ENCODE peak calls at places on chromosomes 4 and X, in nine cellular contexts. H is MCF 10A; L is cardiac muscle cell; G is fibroblast of pulmonary artery; O is CD4-positive, alpha-beta T cell; S is mesothelial cell of epicardium; F is progenitor cell of endocrine pancreas; P is astrocyte of the spinal cord; X is foreskin fibroblast. N is an unnamed sample.

GRCh38 chr4:48815483-48815882 is 15.4 kb upstream of the OCIAD1 start:
- DNase-seq in H (no peak), L (no peak), G (no peak), O (no peak), S (no peak), F (no peak), P (no peak), X (no peak), N (peak)

GRCh38 chr4:2040391-2041233 is 18.5 kb upstream of the NAT8L start:
- DNase-seq in H (no peak), L (no peak), G (no peak), O (no peak), S (no peak), F (no peak), P (no peak), X (no peak), N (peak)

GRCh38 chrX:12984629-12985303 is 9.9 kb downstream of the TMSB4X start:
- DNase-seq in H (peak), L (peak), G (peak), O (peak), S (peak), F (no peak), P (peak), X (peak), N (no peak)

GRCh38 chr4:3257691-3258482 is 8.9 kb downstream of the MSANTD1 start:
- DNase-seq in H (peak), L (no peak), G (peak), O (no peak), S (no peak), F (no peak), P (peak), X (peak), N (peak)

GRCh38 chr4:169098054-169098896 is 88.2 kb upstream of the CBR4 start:
- DNase-seq in H (no peak), L (peak), G (peak), O (no peak), S (no peak), F (no peak), P (peak), X (no peak), N (peak)

GRCh38 chr4:130368668-130369067 is 1272.7 kb downstream of the C4orf33 start:
- DNase-seq in H (no peak), L (no peak), G (no peak), O (no peak), S (no peak), F (no peak), P (no peak), X (no peak), N (no peak)

GRCh38 chr4:26145212-26145611 is 175.6 kb upstream of the RBPJ start:
- DNase-seq in H (no peak), L (no peak), G (no peak), O (no peak), S (no peak), F (no peak), P (no peak), X (no peak), N (no peak)

GRCh38 chrX:52990848-52991247 is 32.5 kb upstream of the FAM156A start:
- DNase-seq in H (no peak), L (no peak), G (no peak), O (no peak), S (no peak), F (no peak), P (no peak), X (no peak), N (no peak)

GRCh38 chr4:153852501-153852900 is 63.6 kb upstream of the SFRP2 start:
- DNase-seq in H (no peak), L (no peak), G (no peak), O (no peak), S (no peak), F (no peak), P (no peak), X (no peak), N (no peak)

GRCh38 chr4:125986307-125986706 is 671.6 kb downstream of the FAT4 start:
- DNase-seq in H (no peak), L (no peak), G (no peak), O (no peak), S (no peak), F (no peak), P (no peak), X (no peak), N (no peak)

GRCh38 chrX:125004799-125005198 is 314.9 kb upstream of the TEX13C start:
- DNase-seq in H (peak), L (no peak), G (no peak), O (no peak), S (no peak), F (no peak), P (no peak), X (no peak), N (no peak)

GRCh38 chrX:71365356-71365875 is 741 bp upstream of the TAF1 start:
- DNase-seq in H (no peak), L (no peak), G (no peak), O (no peak), S (no peak), F (no peak), P (no peak), X (no peak), N (no peak)

GRCh38 chrX:102154218-102154860 is 1.4 kb downstream of the BEX5 start:
- DNase-seq in H (no peak), L (no peak), G (no peak), O (no peak), S (no peak), F (no peak), P (no peak), X (no peak), N (no peak)

GRCh38 chr4:119029847-119030535 is 105.6 kb upstream of the MYOZ2 start:
- DNase-seq in H (no peak), L (no peak), G (no peak), O (no peak), S (no peak), F (no peak), P (no peak), X (no peak), N (no peak)

GRCh38 chr4:81622028-81622427 is 150.3 kb upstream of the RASGEF1B start:
- DNase-seq in H (peak), L (no peak), G (no peak), O (no peak), S (no peak), F (no peak), P (no peak), X (no peak), N (no peak)

GRCh38 chrX:57583477-57583876 is 8.3 kb upstream of the ZXDB start:
- DNase-seq in H (no peak), L (no peak), G (no peak), O (no peak), S (no peak), F (no peak), P (no peak), X (peak), N (no peak)

GRCh38 chrX:23811135-23811781 is 28.3 kb downstream of the SAT1 start:
- DNase-seq in H (peak), L (no peak), G (no peak), O (no peak), S (no peak), F (no peak), P (no peak), X (no peak), N (no peak)

GRCh38 chr4:5705672-5706310 is 2.6 kb downstream of the EVC2 start:
- DNase-seq in H (no peak), L (peak), G (peak), O (no peak), S (no peak), F (no peak), P (no peak), X (no peak), N (no peak)

GRCh38 chrX:83077606-83078005 is 430.5 kb upstream of the POU3F4 start:
- DNase-seq in H (no peak), L (no peak), G (no peak), O (no peak), S (no peak), F (no peak), P (no peak), X (no peak), N (no peak)

GRCh38 chr4:79207281-79207680 is 118.6 kb downstream of the NAA11 start:
- DNase-seq in H (no peak), L (no peak), G (no peak), O (no peak), S (no peak), F (no peak), P (no peak), X (no peak), N (no peak)

GRCh38 chrX:136260801-136261200 is 9.6 kb upstream of the MAP7D3 start:
- DNase-seq in H (no peak), L (peak), G (peak), O (no peak), S (no peak), F (no peak), P (peak), X (peak), N (no peak)

GRCh38 chr4:169253904-169254303 is 16.9 kb downstream of the SH3RF1 start:
- DNase-seq in H (no peak), L (peak), G (peak), O (no peak), S (no peak), F (no peak), P (peak), X (peak), N (no peak)

GRCh38 chr4:25509656-25510055 is 132.6 kb downstream of the ANAPC4 start:
- DNase-seq in H (no peak), L (no peak), G (no peak), O (no peak), S (no peak), F (no peak), P (no peak), X (no peak), N (no peak)

GRCh38 chrX:133749951-133750350 is 235.4 kb downstream of the GPC3 start:
- DNase-seq in H (no peak), L (no peak), G (no peak), O (no peak), S (no peak), F (no peak), P (no peak), X (no peak), N (no peak)

GRCh38 chr4:180240670-180241069 is 2002.5 kb upstream of the TENM3 start:
- DNase-seq in H (no peak), L (no peak), G (no peak), O (no peak), S (no peak), F (no peak), P (no peak), X (no peak), N (no peak)
- TF ChIP-seq CTCF in H (no peak), L (no peak), G (no peak), O (no peak), S (no peak), F (no peak), P (no peak), X (no peak), N (no peak)

GRCh38 chr4:124486423-124486822 is 226.1 kb downstream of the ANKRD50 start:
- DNase-seq in H (peak), L (no peak), G (no peak), O (no peak), S (no peak), F (no peak), P (no peak), X (no peak), N (no peak)
- TF ChIP-seq CTCF in H (no peak), L (no peak), G (no peak), O (no peak), S (no peak), F (no peak), P (no peak), X (no peak), N (no peak)

GRCh38 chr4:148868207-148868606 is 426.0 kb upstream of the NR3C2 start:
- DNase-seq in H (no peak), L (no peak), G (no peak), O (no peak), S (no peak), F (no peak), P (peak), X (no peak), N (no peak)
- TF ChIP-seq CTCF in H (no peak), L (no peak), G (no peak), O (no peak), S (no peak), F (no peak), P (no peak), X (no peak), N (no peak)

DNA sequence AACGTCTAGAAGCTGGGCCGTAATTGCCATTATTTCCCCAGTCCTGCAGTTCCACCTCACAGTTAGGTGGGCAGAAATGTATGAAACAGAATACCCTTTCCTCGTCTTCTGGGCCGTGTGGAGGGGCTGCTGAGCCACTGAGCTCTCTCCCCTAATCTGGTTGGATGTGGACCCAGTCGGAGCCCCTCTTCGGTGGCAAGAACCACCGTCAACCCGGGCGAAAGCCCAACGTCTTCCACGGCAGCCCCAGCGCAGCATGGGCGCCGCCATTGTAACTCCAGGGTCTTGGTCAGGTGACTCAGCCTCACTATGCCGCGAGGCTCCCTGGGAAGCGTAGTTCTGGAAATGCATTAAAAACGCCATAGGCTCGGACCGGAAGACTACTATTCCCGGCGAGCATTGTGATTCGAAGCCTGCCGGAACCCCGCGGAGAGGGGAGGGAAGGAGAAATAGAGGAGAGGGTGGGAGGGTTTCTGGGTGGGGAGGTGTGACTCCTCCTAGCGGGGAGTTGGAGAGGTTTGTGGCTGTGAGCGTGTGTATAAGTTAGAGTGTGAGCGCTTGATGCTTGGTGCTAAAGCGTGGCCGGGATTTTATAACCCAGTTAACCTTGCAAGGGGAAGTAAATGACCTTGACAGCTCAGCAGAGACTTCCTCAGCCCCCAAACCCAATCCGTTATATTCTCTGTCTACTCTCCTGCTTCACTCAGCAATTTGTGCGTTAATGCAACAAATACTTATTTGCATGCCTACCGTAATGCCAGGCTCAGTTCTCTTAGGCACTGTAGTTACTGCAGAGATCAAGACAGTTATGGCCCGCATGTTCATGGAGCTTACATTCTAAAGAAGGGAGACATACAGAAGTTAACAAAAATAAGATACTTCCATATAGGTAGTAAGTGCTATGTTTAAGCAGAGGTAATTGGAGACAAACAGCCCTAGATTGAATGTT is at the start of gene GATB:
- DNase-seq in H (peak), L (peak), G (peak), O (peak), S (peak), F (peak), P (peak), X (peak), N (peak)
- TF ChIP-seq CTCF in H (peak), L (peak), G (peak), O (peak), S (peak), F (peak), P (peak), X (peak), N (peak)

GRCh38 chr4:39638358-39639239 is at the start of gene SMIM14:
- DNase-seq in H (peak), L (peak), G (peak), O (peak), S (peak), F (peak), P (peak), X (peak), N (peak)
- TF ChIP-seq CTCF in H (no peak), L (no peak), G (no peak), O (no peak), S (no peak), F (no peak), P (no peak), X (no peak), N (no peak)

GRCh38 chrX:85089321-85089840 is 85.7 kb downstream of the APOOL start:
- DNase-seq in H (no peak), L (no peak), G (no peak), O (no peak), S (no peak), F (no peak), P (no peak), X (no peak), N (no peak)
- TF ChIP-seq CTCF in H (no peak), L (no peak), G (no peak), O (no peak), S (no peak), F (no peak), P (no peak), X (no peak), N (no peak)

GRCh38 chrX:65643046-65643785 is 24.2 kb upstream of the MSN start:
- DNase-seq in H (peak), L (peak), G (peak), O (no peak), S (no peak), F (no peak), P (peak), X (peak), N (no peak)
- TF ChIP-seq CTCF in H (no peak), L (no peak), G (no peak), O (no peak), S (no peak), F (no peak), P (no peak), X (no peak), N (no peak)

DNA sequence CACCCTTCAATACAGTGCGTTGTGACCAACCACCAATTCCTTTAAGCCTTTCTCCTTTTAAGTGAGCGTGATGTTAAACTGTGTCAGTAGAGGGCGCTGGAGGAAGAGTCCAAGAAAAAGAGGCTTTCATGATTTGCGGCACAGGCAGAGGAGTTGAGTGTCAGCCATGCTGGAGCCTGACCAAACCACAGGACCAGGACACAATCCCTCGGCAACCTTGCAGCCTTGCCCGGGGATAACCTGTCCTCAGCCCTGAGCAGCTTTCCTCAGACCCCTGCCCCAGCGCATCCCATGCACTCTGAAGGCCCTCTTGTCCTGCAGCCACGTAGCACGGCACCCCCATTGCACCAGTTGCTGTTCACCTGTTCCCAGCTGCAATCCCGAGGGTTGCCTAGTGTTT is 53.5 kb upstream of the SMIM31 start:
- DNase-seq in H (peak), L (no peak), G (no peak), O (no peak), S (no peak), F (no peak), P (no peak), X (no peak), N (peak)
- TF ChIP-seq CTCF in H (no peak), L (no peak), G (no peak), O (no peak), S (peak), F (peak), P (no peak), X (no peak), N (no peak)